ENCODE peak calls at places on chromosomes 3 and 15, in eight cellular contexts. W is psoas muscle, U is NB4, F is AG09319, D is HCT116, N is GM20000, J is foreskin keratinocyte, Y is WTC11. B is an unnamed sample.

GRCh38 chr3:150357923-150358322 is 50.2 kb upstream of the TSC22D2 start:
- DNase-seq in W (no peak), Y (no peak), F (no peak), N (no peak), D (no peak), J (no peak), U (no peak), B (no peak)

GRCh38 chr3:196988241-196989029 is 19.8 kb upstream of the PIGZ start:
- DNase-seq in W (no peak), N (no peak), D (peak; percentile 56), J (no peak), Y (peak; percentile 59), U (no peak), F (no peak), B (no peak)

GRCh38 chr15:87874896-87875661 is 381.5 kb downstream of the NTRK3 start:
- DNase-seq in J (no peak), Y (peak; percentile 13), W (no peak), D (no peak), N (no peak), U (no peak), F (no peak), B (no peak)

GRCh38 chr15:44427756-44428724 is 611 bp downstream of the CTDSPL2 start:
- DNase-seq in F (peak; percentile 8), W (no peak), N (no peak), U (peak; percentile 18), J (peak; percentile 53), Y (peak; percentile 62), D (peak; percentile 21), B (no peak)

GRCh38 chr3:165070682-165071081 is 7.6 kb downstream of the SI start:
- DNase-seq in N (no peak), W (no peak), U (no peak), D (no peak), J (no peak), Y (no peak), F (no peak), B (no peak)

GRCh38 chr3:171994646-171995441 is 44.5 kb upstream of the FNDC3B start:
- DNase-seq in Y (no peak), D (no peak), W (no peak), J (peak; percentile 56), U (peak; percentile 61), F (peak; percentile 81), N (no peak), B (no peak)

GRCh38 chr3:180447156-180447555 is 154.8 kb upstream of the TTC14 start:
- DNase-seq in J (no peak), Y (no peak), N (no peak), W (no peak), U (no peak), D (no peak), F (no peak), B (no peak)

GRCh38 chr3:2392981-2393380 is 294.3 kb downstream of the CNTN4 start:
- DNase-seq in Y (no peak), W (no peak), N (no peak), J (no peak), F (no peak), D (no peak), U (no peak), B (no peak)

GRCh38 chr15:50751394-50751793 is 14.1 kb downstream of the SPPL2A start:
- DNase-seq in W (no peak), Y (no peak), F (no peak), N (no peak), U (no peak), D (no peak), J (no peak), B (no peak)

GRCh38 chr3:59857589-59858346 is 807.9 kb upstream of the CFAP20DC start:
- DNase-seq in J (no peak), U (peak; percentile 70), W (peak; percentile 77), N (peak; percentile 73), Y (peak; percentile 80), F (peak; percentile 56), D (peak; percentile 73), B (peak; percentile 68)

GRCh38 chr3:124893526-124893925 is 6.4 kb upstream of the ITGB5 start:
- DNase-seq in F (no peak), N (no peak), J (peak; percentile 47), U (no peak), W (no peak), D (no peak), Y (no peak), B (no peak)

GRCh38 chr15:67380921-67381320 is 126.3 kb downstream of the IQCH start:
- DNase-seq in W (no peak), U (no peak), F (no peak), D (no peak), J (no peak), Y (no peak), N (no peak), B (no peak)

GRCh38 chr3:190064112-190064511 is 56.6 kb downstream of the P3H2 start:
- DNase-seq in N (no peak), D (peak; percentile 33), J (peak; percentile 84), W (no peak), F (peak; percentile 67), U (no peak), Y (no peak), B (no peak)

GRCh38 chr3:29618395-29619291 is 337.8 kb downstream of the RBMS3 start:
- DNase-seq in D (no peak), U (peak; percentile 14), W (no peak), F (no peak), N (no peak), J (no peak), Y (no peak), B (no peak)

GRCh38 chr3:100525753-100526612 is 33.6 kb downstream of the TMEM45A start:
- DNase-seq in Y (no peak), F (no peak), N (no peak), U (no peak), W (peak; percentile 35), J (peak; percentile 98), D (peak; percentile 27), B (no peak)

GRCh38 chr3:62110801-62111200 is 262.5 kb downstream of the FEZF2 start:
- DNase-seq in W (no peak), F (no peak), D (no peak), J (no peak), U (no peak), Y (no peak), N (no peak), B (no peak)

GRCh38 chr3:56251343-56251945 is 216.8 kb downstream of the ERC2 start:
- DNase-seq in F (peak; percentile 44), W (no peak), U (peak; percentile 52), D (peak; percentile 24), Y (peak; percentile 25), N (peak; percentile 38), J (peak; percentile 7), B (peak; percentile 56)

GRCh38 chr3:86793786-86794185 is 197.2 kb downstream of the VGLL3 start:
- DNase-seq in F (peak; percentile 90), Y (no peak), J (peak; percentile 90), W (no peak), D (no peak), N (no peak), U (no peak), B (no peak)

GRCh38 chr3:56935821-56936220 is 124.6 kb upstream of the SPATA12 start:
- DNase-seq in N (no peak), F (no peak), D (no peak), U (no peak), W (no peak), Y (no peak), J (no peak), B (no peak)

DNA sequence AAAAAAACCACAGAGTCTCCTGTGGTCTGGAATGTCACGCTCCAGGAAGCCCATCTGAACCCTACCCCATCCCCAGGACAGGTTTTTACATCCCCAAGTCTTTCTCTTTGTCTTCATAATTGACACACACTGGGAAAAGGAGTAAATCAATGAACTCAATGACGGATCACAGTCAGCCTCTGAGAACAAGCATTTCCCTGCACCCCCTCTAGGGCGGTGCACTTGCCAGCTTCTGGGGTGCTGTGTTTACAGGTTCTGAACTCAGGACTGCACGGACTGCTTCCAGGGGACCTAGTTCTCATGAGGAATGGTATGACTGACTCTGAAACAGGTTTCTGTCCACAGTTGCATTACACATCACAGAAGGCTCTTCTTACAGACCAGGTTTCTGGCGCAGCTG is 81.1 kb downstream of the NUP210 start:
- DNase-seq in J (no peak), Y (no peak), N (no peak), D (no peak), U (no peak), W (no peak), F (no peak), B (no peak)
- TF ChIP-seq CTCF in J (no peak), Y (no peak), N (no peak), D (no peak), U (peak; percentile 18), W (no peak), F (no peak), B (no peak)

GRCh38 chr15:25944386-25944785 is 81.3 kb upstream of the ATP10A start:
- DNase-seq in F (no peak), W (no peak), U (no peak), N (no peak), Y (peak; percentile 26), D (no peak), J (no peak), B (no peak)
- TF ChIP-seq CTCF in F (no peak), W (no peak), U (no peak), N (no peak), Y (no peak), D (no peak), J (no peak), B (no peak)

DNA sequence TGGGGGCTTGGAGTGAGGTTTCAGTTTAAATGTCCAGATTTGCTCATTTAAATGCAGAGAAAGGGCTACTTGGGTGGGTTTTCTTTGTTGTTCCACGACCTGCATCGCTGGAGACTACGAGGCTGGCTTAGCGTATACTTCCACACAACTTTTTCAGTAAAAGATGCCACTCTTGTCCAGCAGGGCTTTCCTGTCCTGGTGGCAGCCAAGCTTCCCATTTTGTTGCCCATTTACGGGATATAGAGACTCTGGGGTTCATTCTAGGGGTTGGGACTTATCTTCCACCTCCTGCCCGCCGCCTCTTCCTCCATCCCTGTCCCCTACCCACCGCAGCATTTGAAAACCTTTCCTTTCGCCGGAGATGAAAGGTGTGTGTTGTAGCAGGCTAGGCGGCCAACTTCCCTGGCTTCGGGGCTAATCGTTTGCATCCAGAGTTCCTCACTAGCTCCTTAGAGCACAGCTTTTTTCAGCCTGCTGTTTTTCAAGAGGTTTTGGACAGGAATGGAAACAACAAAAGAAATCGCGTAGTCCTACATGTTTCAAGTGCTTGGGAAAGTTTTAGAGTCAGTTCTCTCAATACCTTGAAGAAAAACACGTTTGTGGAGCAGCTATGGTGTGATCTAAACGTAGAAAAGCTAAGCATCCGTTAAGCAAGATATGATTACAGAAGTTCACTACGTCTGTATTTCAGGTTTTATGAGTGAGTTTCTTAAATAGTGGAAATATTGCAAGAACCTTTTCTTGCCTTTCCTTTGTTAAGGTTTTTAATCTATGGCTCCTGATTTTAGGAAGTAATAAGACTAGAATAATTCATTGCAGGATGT is 843 bp downstream of the CHRNA5 start:
- DNase-seq in D (no peak), N (peak; percentile 51), U (peak; percentile 34), W (no peak), Y (peak; percentile 41), J (peak; percentile 22), F (no peak), B (peak; percentile 30)
- TF ChIP-seq CTCF in D (peak; percentile 23), N (no peak), U (no peak), W (no peak), Y (no peak), J (peak; percentile 26), F (no peak), B (no peak)

DNA sequence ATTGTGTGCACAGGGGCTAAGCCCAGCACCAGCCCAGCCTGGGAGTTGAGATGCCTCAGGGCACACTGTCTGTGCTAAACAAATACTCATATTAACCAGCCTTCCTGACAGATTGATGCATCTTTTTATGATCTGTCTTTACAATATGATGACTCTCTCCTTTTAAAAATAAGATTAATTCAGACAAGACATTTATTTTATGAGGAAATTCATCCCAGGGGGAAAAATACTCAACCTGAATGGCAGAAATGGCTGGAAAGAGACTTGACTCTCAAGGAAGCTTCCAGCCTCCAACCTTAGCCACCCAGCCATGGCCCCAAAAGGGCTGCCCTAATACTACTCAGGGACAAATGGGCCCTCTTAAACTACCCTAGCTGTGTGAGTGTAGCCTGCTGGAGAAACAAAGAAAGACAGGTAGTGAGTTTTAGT is 46.9 kb downstream of the NOX5 start:
- DNase-seq in Y (no peak), J (no peak), F (no peak), W (no peak), D (no peak), U (no peak), N (no peak), B (no peak)
- TF ChIP-seq CTCF in Y (no peak), J (peak; percentile 25), F (no peak), W (no peak), D (no peak), U (no peak), N (no peak), B (no peak)